ENCODE peak calls at places on chromosome 14, in ten cellular contexts. One of them, this sample, is unnamed.

GRCh38 chr14:37213016-37213415 is 15.3 kb downstream of the MIPOL1 start:
- DNase-seq in activated CD4-positive, CD25-positive, alpha-beta regulatory T cell treated with anti-CD3 and anti-CD28 coated beads, Interleukin-2, amount 50 U/mL, for 72 hours: no peak
- DNase-seq in GM06990: no peak
- DNase-seq in DMS53: no peak
- DNase-seq in stimulated activated CD4-positive, alpha-beta T cell treated with anti-CD3 and anti-CD28 coated beads, Interleukin-2, amount 100 ng/mL, for 24 hours: no peak
- DNase-seq in NCI-H1694: no peak
- DNase-seq in NAMALWA: no peak
- DNase-seq in AG08395: no peak
- DNase-seq in NCI-H1436 treated with DMSO at 0.1 percent for 48 hours: no peak
- DNase-seq in GDM1: no peak
- DNase-seq in this sample: no peak

GRCh38 chr14:94041551-94042346 is 15.6 kb downstream of the OTUB2 start:
- DNase-seq in activated CD4-positive, CD25-positive, alpha-beta regulatory T cell treated with anti-CD3 and anti-CD28 coated beads, Interleukin-2, amount 50 U/mL, for 72 hours: no peak
- DNase-seq in GM06990: no peak
- DNase-seq in DMS53: no peak
- DNase-seq in stimulated activated CD4-positive, alpha-beta T cell treated with anti-CD3 and anti-CD28 coated beads, Interleukin-2, amount 100 ng/mL, for 24 hours: no peak
- DNase-seq in NCI-H1694: no peak
- DNase-seq in NAMALWA: no peak
- DNase-seq in AG08395: peak
- DNase-seq in NCI-H1436 treated with DMSO at 0.1 percent for 48 hours: no peak
- DNase-seq in GDM1: no peak
- DNase-seq in this sample: no peak

GRCh38 chr14:87084908-87085307 is 908.1 kb downstream of the GALC start:
- DNase-seq in activated CD4-positive, CD25-positive, alpha-beta regulatory T cell treated with anti-CD3 and anti-CD28 coated beads, Interleukin-2, amount 50 U/mL, for 72 hours: no peak
- DNase-seq in GM06990: no peak
- DNase-seq in DMS53: no peak
- DNase-seq in stimulated activated CD4-positive, alpha-beta T cell treated with anti-CD3 and anti-CD28 coated beads, Interleukin-2, amount 100 ng/mL, for 24 hours: no peak
- DNase-seq in NCI-H1694: no peak
- DNase-seq in NAMALWA: no peak
- DNase-seq in AG08395: no peak
- DNase-seq in NCI-H1436 treated with DMSO at 0.1 percent for 48 hours: no peak
- DNase-seq in GDM1: no peak
- DNase-seq in this sample: peak

GRCh38 chr14:64673748-64674147 is 30.5 kb upstream of the PLEKHG3 start:
- DNase-seq in activated CD4-positive, CD25-positive, alpha-beta regulatory T cell treated with anti-CD3 and anti-CD28 coated beads, Interleukin-2, amount 50 U/mL, for 72 hours: no peak
- DNase-seq in GM06990: peak
- DNase-seq in DMS53: no peak
- DNase-seq in stimulated activated CD4-positive, alpha-beta T cell treated with anti-CD3 and anti-CD28 coated beads, Interleukin-2, amount 100 ng/mL, for 24 hours: no peak
- DNase-seq in NCI-H1694: no peak
- DNase-seq in NAMALWA: no peak
- DNase-seq in AG08395: no peak
- DNase-seq in NCI-H1436 treated with DMSO at 0.1 percent for 48 hours: no peak
- DNase-seq in GDM1: peak
- DNase-seq in this sample: no peak

GRCh38 chr14:102229071-102229738 is 75.8 kb downstream of the MOK start:
- DNase-seq in activated CD4-positive, CD25-positive, alpha-beta regulatory T cell treated with anti-CD3 and anti-CD28 coated beads, Interleukin-2, amount 50 U/mL, for 72 hours: no peak
- DNase-seq in GM06990: no peak
- DNase-seq in DMS53: no peak
- DNase-seq in stimulated activated CD4-positive, alpha-beta T cell treated with anti-CD3 and anti-CD28 coated beads, Interleukin-2, amount 100 ng/mL, for 24 hours: no peak
- DNase-seq in NCI-H1694: no peak
- DNase-seq in NAMALWA: no peak
- DNase-seq in AG08395: no peak
- DNase-seq in NCI-H1436 treated with DMSO at 0.1 percent for 48 hours: no peak
- DNase-seq in GDM1: no peak
- DNase-seq in this sample: no peak

GRCh38 chr14:93984987-93985410 is 8.6 kb upstream of the ASB2 start:
- DNase-seq in activated CD4-positive, CD25-positive, alpha-beta regulatory T cell treated with anti-CD3 and anti-CD28 coated beads, Interleukin-2, amount 50 U/mL, for 72 hours: no peak
- DNase-seq in GM06990: no peak
- DNase-seq in DMS53: peak
- DNase-seq in stimulated activated CD4-positive, alpha-beta T cell treated with anti-CD3 and anti-CD28 coated beads, Interleukin-2, amount 100 ng/mL, for 24 hours: no peak
- DNase-seq in NCI-H1694: peak
- DNase-seq in NAMALWA: peak
- DNase-seq in AG08395: peak
- DNase-seq in NCI-H1436 treated with DMSO at 0.1 percent for 48 hours: no peak
- DNase-seq in GDM1: no peak
- DNase-seq in this sample: peak

GRCh38 chr14:22737052-22737451 is 29.4 kb upstream of the OXA1L start:
- DNase-seq in activated CD4-positive, CD25-positive, alpha-beta regulatory T cell treated with anti-CD3 and anti-CD28 coated beads, Interleukin-2, amount 50 U/mL, for 72 hours: no peak
- DNase-seq in GM06990: peak
- DNase-seq in DMS53: no peak
- DNase-seq in stimulated activated CD4-positive, alpha-beta T cell treated with anti-CD3 and anti-CD28 coated beads, Interleukin-2, amount 100 ng/mL, for 24 hours: peak
- DNase-seq in NCI-H1694: no peak
- DNase-seq in NAMALWA: no peak
- DNase-seq in AG08395: no peak
- DNase-seq in NCI-H1436 treated with DMSO at 0.1 percent for 48 hours: no peak
- DNase-seq in GDM1: no peak
- DNase-seq in this sample: no peak

GRCh38 chr14:45526715-45527549 is 273.9 kb upstream of the MIS18BP1 start:
- DNase-seq in activated CD4-positive, CD25-positive, alpha-beta regulatory T cell treated with anti-CD3 and anti-CD28 coated beads, Interleukin-2, amount 50 U/mL, for 72 hours: no peak
- DNase-seq in GM06990: no peak
- DNase-seq in DMS53: peak
- DNase-seq in stimulated activated CD4-positive, alpha-beta T cell treated with anti-CD3 and anti-CD28 coated beads, Interleukin-2, amount 100 ng/mL, for 24 hours: no peak
- DNase-seq in NCI-H1694: peak
- DNase-seq in NAMALWA: peak
- DNase-seq in AG08395: no peak
- DNase-seq in NCI-H1436 treated with DMSO at 0.1 percent for 48 hours: peak
- DNase-seq in GDM1: peak
- DNase-seq in this sample: peak

GRCh38 chr14:25007832-25008231 is 42.1 kb downstream of the STXBP6 start:
- DNase-seq in activated CD4-positive, CD25-positive, alpha-beta regulatory T cell treated with anti-CD3 and anti-CD28 coated beads, Interleukin-2, amount 50 U/mL, for 72 hours: no peak
- DNase-seq in GM06990: no peak
- DNase-seq in DMS53: peak
- DNase-seq in stimulated activated CD4-positive, alpha-beta T cell treated with anti-CD3 and anti-CD28 coated beads, Interleukin-2, amount 100 ng/mL, for 24 hours: no peak
- DNase-seq in NCI-H1694: no peak
- DNase-seq in NAMALWA: no peak
- DNase-seq in AG08395: no peak
- DNase-seq in NCI-H1436 treated with DMSO at 0.1 percent for 48 hours: no peak
- DNase-seq in GDM1: no peak
- DNase-seq in this sample: no peak

GRCh38 chr14:32370720-32371119 is 41.6 kb downstream of the AKAP6 start:
- DNase-seq in activated CD4-positive, CD25-positive, alpha-beta regulatory T cell treated with anti-CD3 and anti-CD28 coated beads, Interleukin-2, amount 50 U/mL, for 72 hours: no peak
- DNase-seq in GM06990: no peak
- DNase-seq in DMS53: peak
- DNase-seq in stimulated activated CD4-positive, alpha-beta T cell treated with anti-CD3 and anti-CD28 coated beads, Interleukin-2, amount 100 ng/mL, for 24 hours: no peak
- DNase-seq in NCI-H1694: no peak
- DNase-seq in NAMALWA: no peak
- DNase-seq in AG08395: peak
- DNase-seq in NCI-H1436 treated with DMSO at 0.1 percent for 48 hours: no peak
- DNase-seq in GDM1: no peak
- DNase-seq in this sample: no peak

GRCh38 chr14:68208218-68208617 is 388.6 kb downstream of the RAD51B start:
- DNase-seq in activated CD4-positive, CD25-positive, alpha-beta regulatory T cell treated with anti-CD3 and anti-CD28 coated beads, Interleukin-2, amount 50 U/mL, for 72 hours: no peak
- DNase-seq in GM06990: no peak
- DNase-seq in DMS53: no peak
- DNase-seq in stimulated activated CD4-positive, alpha-beta T cell treated with anti-CD3 and anti-CD28 coated beads, Interleukin-2, amount 100 ng/mL, for 24 hours: no peak
- DNase-seq in NCI-H1694: no peak
- DNase-seq in NAMALWA: no peak
- DNase-seq in AG08395: peak
- DNase-seq in NCI-H1436 treated with DMSO at 0.1 percent for 48 hours: no peak
- DNase-seq in GDM1: no peak
- DNase-seq in this sample: no peak

GRCh38 chr14:58299665-58300202 is 1.4 kb downstream of the ARID4A start:
- DNase-seq in activated CD4-positive, CD25-positive, alpha-beta regulatory T cell treated with anti-CD3 and anti-CD28 coated beads, Interleukin-2, amount 50 U/mL, for 72 hours: no peak
- DNase-seq in GM06990: peak
- DNase-seq in DMS53: peak
- DNase-seq in stimulated activated CD4-positive, alpha-beta T cell treated with anti-CD3 and anti-CD28 coated beads, Interleukin-2, amount 100 ng/mL, for 24 hours: no peak
- DNase-seq in NCI-H1694: no peak
- DNase-seq in NAMALWA: peak
- DNase-seq in AG08395: no peak
- DNase-seq in NCI-H1436 treated with DMSO at 0.1 percent for 48 hours: no peak
- DNase-seq in GDM1: no peak
- DNase-seq in this sample: peak

GRCh38 chr14:94407906-94408305 is 19.5 kb upstream of the SERPINA1 start:
- DNase-seq in activated CD4-positive, CD25-positive, alpha-beta regulatory T cell treated with anti-CD3 and anti-CD28 coated beads, Interleukin-2, amount 50 U/mL, for 72 hours: no peak
- DNase-seq in GM06990: no peak
- DNase-seq in DMS53: no peak
- DNase-seq in stimulated activated CD4-positive, alpha-beta T cell treated with anti-CD3 and anti-CD28 coated beads, Interleukin-2, amount 100 ng/mL, for 24 hours: no peak
- DNase-seq in NCI-H1694: no peak
- DNase-seq in NAMALWA: no peak
- DNase-seq in AG08395: peak
- DNase-seq in NCI-H1436 treated with DMSO at 0.1 percent for 48 hours: no peak
- DNase-seq in GDM1: no peak
- DNase-seq in this sample: no peak

GRCh38 chr14:73059326-73059725 is 992 bp downstream of the RBM25 start:
- DNase-seq in activated CD4-positive, CD25-positive, alpha-beta regulatory T cell treated with anti-CD3 and anti-CD28 coated beads, Interleukin-2, amount 50 U/mL, for 72 hours: no peak
- DNase-seq in GM06990: no peak
- DNase-seq in DMS53: peak
- DNase-seq in stimulated activated CD4-positive, alpha-beta T cell treated with anti-CD3 and anti-CD28 coated beads, Interleukin-2, amount 100 ng/mL, for 24 hours: no peak
- DNase-seq in NCI-H1694: peak
- DNase-seq in NAMALWA: peak
- DNase-seq in AG08395: peak
- DNase-seq in NCI-H1436 treated with DMSO at 0.1 percent for 48 hours: no peak
- DNase-seq in GDM1: no peak
- DNase-seq in this sample: no peak

This sample was measured in GM23338.